ENCODE peak calls at places on chromosomes 4 and X, in four cellular contexts. One of them, this sample, is unnamed. For H3K36me3 and H3K9me3, the result is how much of the 10 kb centered on the place peaks cover.

GRCh38 chr4:5526070-5526831 is 182.1 kb downstream of the EVC2 start:
- DNase-seq in tibial nerve: no peak
- DNase-seq in transverse colon: no peak
- DNase-seq in GM12878: no peak
- DNase-seq in this sample: no peak

GRCh38 chrX:45850197-45850774 is 649.6 kb upstream of the DIPK2B start:
- DNase-seq in tibial nerve: no peak
- DNase-seq in transverse colon: no peak
- DNase-seq in GM12878: no peak
- DNase-seq in this sample: no peak

GRCh38 chr4:109302366-109303140 is at the start of gene COL25A1:
- DNase-seq in tibial nerve: peak
- DNase-seq in transverse colon: peak
- DNase-seq in GM12878: no peak
- DNase-seq in this sample: peak

GRCh38 chrX:134236690-134237362 is at the start of gene CCDC160:
- DNase-seq in tibial nerve: peak
- DNase-seq in transverse colon: peak
- DNase-seq in GM12878: no peak
- DNase-seq in this sample: peak

GRCh38 chrX:95835223-95835622 is 849.4 kb upstream of the DIAPH2 start:
- DNase-seq in tibial nerve: no peak
- DNase-seq in transverse colon: no peak
- DNase-seq in GM12878: no peak
- DNase-seq in this sample: no peak

GRCh38 chr4:121072080-121072835 is at the start of gene NDNF:
- DNase-seq in tibial nerve: peak
- DNase-seq in transverse colon: peak
- DNase-seq in GM12878: no peak
- DNase-seq in this sample: peak

GRCh38 chrX:1150569-1151347 is 61.7 kb downstream of the CRLF2 start:
- DNase-seq in tibial nerve: no peak
- DNase-seq in transverse colon: no peak
- DNase-seq in GM12878: no peak
- DNase-seq in this sample: no peak

GRCh38 chr4:152342293-152342692 is 193.6 kb downstream of the FBXW7 start:
- DNase-seq in tibial nerve: no peak
- DNase-seq in transverse colon: no peak
- DNase-seq in GM12878: no peak
- DNase-seq in this sample: no peak

GRCh38 chr4:58188313-58188712 is 1078.1 kb upstream of the IGFBP7 start:
- DNase-seq in tibial nerve: no peak
- DNase-seq in transverse colon: no peak
- DNase-seq in GM12878: no peak
- DNase-seq in this sample: no peak

GRCh38 chr4:40672528-40673522 is 43.2 kb upstream of the RBM47 start:
- DNase-seq in tibial nerve: peak
- DNase-seq in transverse colon: no peak
- DNase-seq in GM12878: peak
- DNase-seq in this sample: no peak

GRCh38 chrX:78595901-78596502 is 63.1 kb downstream of the RTL3 start:
- DNase-seq in tibial nerve: peak
- DNase-seq in transverse colon: no peak
- DNase-seq in GM12878: no peak
- DNase-seq in this sample: peak

GRCh38 chr4:86302242-86302641 is 57.6 kb downstream of the MAPK10 start:
- DNase-seq in tibial nerve: no peak
- DNase-seq in transverse colon: peak
- DNase-seq in GM12878: no peak
- DNase-seq in this sample: peak

GRCh38 chrX:68822641-68823410 is 6.0 kb upstream of the EFNB1 start:
- DNase-seq in tibial nerve: no peak
- DNase-seq in transverse colon: no peak
- DNase-seq in GM12878: no peak
- DNase-seq in this sample: peak

GRCh38 chr4:69025191-69025998 is 70.9 kb upstream of the UGT2B7 start:
- DNase-seq in tibial nerve: no peak
- DNase-seq in transverse colon: peak
- DNase-seq in GM12878: no peak
- DNase-seq in this sample: no peak

GRCh38 chr4:8439914-8440490 is 521 bp downstream of the ACOX3 start:
- DNase-seq in tibial nerve: peak
- DNase-seq in transverse colon: peak
- DNase-seq in GM12878: no peak
- DNase-seq in this sample: no peak

GRCh38 chrX:55593756-55594257 is 29.4 kb upstream of the FOXR2 start:
- DNase-seq in tibial nerve: no peak
- DNase-seq in transverse colon: no peak
- DNase-seq in GM12878: no peak
- DNase-seq in this sample: no peak

GRCh38 chr4:71231753-71232420 is 106.9 kb upstream of the SLC4A4 start:
- DNase-seq in tibial nerve: no peak
- DNase-seq in transverse colon: no peak
- DNase-seq in GM12878: no peak
- DNase-seq in this sample: no peak

GRCh38 chr4:125334936-125335335 is 20.2 kb downstream of the FAT4 start:
- DNase-seq in tibial nerve: no peak
- DNase-seq in transverse colon: no peak
- DNase-seq in GM12878: no peak
- DNase-seq in this sample: no peak

GRCh38 chr4:125325733-125326132 is 11.0 kb downstream of the FAT4 start:
- DNase-seq in tibial nerve: no peak
- DNase-seq in transverse colon: no peak
- DNase-seq in GM12878: no peak
- DNase-seq in this sample: no peak

DNA sequence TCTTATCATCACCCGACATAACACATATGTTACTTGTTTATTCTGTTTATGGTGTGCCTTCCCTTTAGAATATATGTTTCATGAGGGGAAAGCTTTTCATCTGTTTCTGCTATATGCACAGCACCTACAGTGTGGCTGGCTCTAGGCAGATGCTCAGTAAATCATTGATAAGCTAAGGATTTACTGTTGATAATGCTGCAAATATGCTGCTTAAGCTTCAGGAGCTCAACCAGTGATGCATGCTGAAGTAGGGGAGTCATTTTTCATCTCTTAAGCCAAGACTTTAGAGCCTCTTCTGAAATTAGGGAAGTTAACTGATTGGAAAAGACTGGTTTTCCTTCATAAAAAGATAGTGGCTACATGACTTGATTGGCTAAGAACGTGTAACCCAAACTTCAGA is 16.4 kb downstream of the FAT4 start:
- DNase-seq in tibial nerve: no peak
- DNase-seq in transverse colon: no peak
- DNase-seq in GM12878: no peak
- DNase-seq in this sample: no peak
- H3K36me3 ChIP-seq in tibial nerve: under half
- H3K36me3 ChIP-seq in transverse colon: under half
- H3K36me3 ChIP-seq in GM12878: under half
- H3K36me3 ChIP-seq in this sample: under half

DNA sequence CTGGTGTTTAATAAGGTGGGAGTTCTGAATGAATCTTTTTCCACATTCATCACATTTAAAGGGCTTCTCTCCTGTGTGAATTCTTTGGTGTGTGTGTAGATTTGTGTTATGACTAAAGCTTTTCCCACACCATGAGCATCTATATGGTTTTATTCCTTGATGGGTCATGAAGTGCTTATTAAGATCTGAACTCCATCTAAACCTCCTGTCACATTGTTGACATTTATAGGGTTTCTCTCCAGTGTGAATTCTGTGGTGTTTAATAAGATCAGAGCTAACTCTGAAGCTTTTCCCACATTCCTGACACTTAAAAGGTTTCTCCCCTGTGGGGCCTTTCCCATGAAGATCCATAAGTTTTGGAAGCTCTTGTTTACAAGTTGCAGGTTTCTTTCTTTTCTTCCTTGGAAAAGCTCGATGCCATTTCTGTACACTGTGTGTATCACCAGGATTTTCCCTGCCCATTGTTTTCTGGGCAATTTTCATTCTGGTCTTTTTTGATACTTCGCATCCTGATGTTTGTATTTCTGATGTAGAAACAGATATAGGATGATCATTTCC is 21.9 kb upstream of the ETDC start:
- DNase-seq in tibial nerve: no peak
- DNase-seq in transverse colon: no peak
- DNase-seq in GM12878: no peak
- DNase-seq in this sample: no peak
- H3K9me3 ChIP-seq in tibial nerve: under half
- H3K9me3 ChIP-seq in transverse colon: under half
- H3K9me3 ChIP-seq in GM12878: under half
- H3K9me3 ChIP-seq in this sample: half or more

DNA sequence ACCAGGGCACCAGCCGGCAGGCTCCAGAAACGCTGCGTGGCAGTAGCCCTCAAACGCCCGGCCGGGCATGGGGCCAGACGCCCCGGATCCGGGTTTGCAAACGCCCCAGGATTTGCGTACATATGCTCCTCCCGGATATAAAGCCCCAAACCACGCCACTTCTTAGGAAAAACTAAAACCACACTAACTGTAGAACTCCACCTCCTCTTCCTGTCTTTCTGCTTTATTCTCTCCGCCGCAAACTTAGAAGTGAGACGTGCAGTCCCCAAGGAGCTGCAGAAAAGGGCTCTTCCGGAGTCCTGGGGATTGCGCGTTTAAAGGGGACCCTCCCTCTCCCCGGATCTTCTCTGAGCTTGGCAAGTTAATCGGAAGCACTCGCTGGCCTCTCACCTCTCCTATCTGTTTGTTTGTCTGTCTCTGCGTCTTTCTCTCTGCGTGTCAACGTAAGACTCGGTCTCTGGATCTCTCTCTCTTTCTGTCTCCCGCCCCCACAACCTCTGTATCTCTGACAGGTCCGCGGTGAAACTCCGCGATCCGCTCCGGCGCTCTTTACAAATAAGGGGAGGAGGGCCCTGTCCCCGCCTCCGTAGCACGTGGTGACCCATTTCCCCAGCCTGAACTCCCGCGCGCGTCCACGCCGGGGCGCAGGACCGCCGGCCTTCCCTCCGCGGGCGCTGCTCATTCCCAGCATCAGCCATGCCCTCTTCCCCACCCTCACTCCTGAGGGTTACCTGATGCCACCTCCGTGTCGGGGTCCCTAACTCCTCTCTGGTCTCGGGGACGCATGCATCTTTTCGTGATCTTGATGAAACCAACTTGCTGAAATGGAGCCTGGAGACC is at the start of gene SLC39A8:
- DNase-seq in tibial nerve: peak
- DNase-seq in transverse colon: peak
- DNase-seq in GM12878: peak
- DNase-seq in this sample: peak
- TF ChIP-seq EP300 in tibial nerve: no peak
- TF ChIP-seq EP300 in transverse colon: no peak
- TF ChIP-seq EP300 in GM12878: peak
- TF ChIP-seq EP300 in this sample: no peak

DNA sequence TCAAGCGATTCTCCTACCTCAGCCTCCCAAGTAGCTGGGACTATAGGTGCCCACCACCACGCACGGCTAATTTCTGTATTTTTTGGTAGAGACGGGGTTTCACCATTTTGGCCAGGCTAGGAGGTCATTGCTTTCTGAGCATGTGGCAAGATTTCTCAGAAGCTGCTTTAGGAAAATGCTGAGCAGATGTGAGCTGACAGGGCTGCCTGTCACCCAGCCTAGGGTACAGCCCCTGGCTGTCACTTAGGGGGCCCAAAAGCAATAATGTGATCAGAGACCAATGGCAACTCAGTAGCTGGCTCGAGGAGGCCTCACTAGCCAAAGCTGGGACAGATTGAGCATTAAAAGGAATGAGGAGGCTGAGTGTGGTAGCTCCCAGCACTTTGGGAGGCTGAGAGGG is 64.8 kb downstream of the TNIP2 start:
- DNase-seq in tibial nerve: no peak
- DNase-seq in transverse colon: no peak
- DNase-seq in GM12878: no peak
- DNase-seq in this sample: no peak
- H3K36me3 ChIP-seq in tibial nerve: under half
- H3K36me3 ChIP-seq in transverse colon: under half
- H3K36me3 ChIP-seq in GM12878: under half
- H3K36me3 ChIP-seq in this sample: under half

GRCh38 chrX:2410279-2411020 is 90.3 kb downstream of the DHRSX start:
- DNase-seq in tibial nerve: no peak
- DNase-seq in transverse colon: peak
- DNase-seq in GM12878: no peak
- DNase-seq in this sample: no peak
- H3K9me3 ChIP-seq in tibial nerve: under half
- H3K9me3 ChIP-seq in transverse colon: under half
- H3K9me3 ChIP-seq in GM12878: under half
- H3K9me3 ChIP-seq in this sample: under half

GRCh38 chr4:114272226-114272625 is 292.8 kb upstream of the ARSJ start:
- DNase-seq in tibial nerve: no peak
- DNase-seq in transverse colon: no peak
- DNase-seq in GM12878: no peak
- DNase-seq in this sample: no peak
- TF ChIP-seq EP300 in tibial nerve: no peak
- TF ChIP-seq EP300 in transverse colon: no peak
- TF ChIP-seq EP300 in GM12878: no peak
- TF ChIP-seq EP300 in this sample: no peak

DNA sequence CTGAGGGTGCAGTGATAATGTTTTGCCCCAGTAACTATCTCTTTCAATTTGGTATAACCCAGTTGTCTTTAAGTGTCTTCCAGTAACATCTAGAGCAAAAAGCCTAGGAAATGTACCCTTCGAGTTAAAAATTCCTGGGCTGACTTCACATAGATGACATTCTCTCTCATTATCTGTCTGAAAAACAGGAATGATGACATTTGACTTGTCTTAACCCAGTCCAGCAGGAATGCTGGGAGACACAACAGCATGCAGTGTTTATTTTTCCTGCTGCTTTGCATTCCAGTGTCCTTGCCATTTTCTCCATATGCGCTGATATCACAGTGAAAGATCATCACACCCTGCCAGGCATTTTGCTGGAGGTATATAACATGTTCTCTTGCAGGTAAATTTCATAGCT is 130.0 kb downstream of the SOWAHB start:
- DNase-seq in tibial nerve: no peak
- DNase-seq in transverse colon: no peak
- DNase-seq in GM12878: no peak
- DNase-seq in this sample: no peak
- H3K36me3 ChIP-seq in tibial nerve: under half
- H3K36me3 ChIP-seq in transverse colon: under half
- H3K36me3 ChIP-seq in GM12878: under half
- H3K36me3 ChIP-seq in this sample: under half

GRCh38 chr4:168972601-168973000 is 37.5 kb downstream of the CBR4 start:
- DNase-seq in tibial nerve: no peak
- DNase-seq in transverse colon: no peak
- DNase-seq in GM12878: no peak
- DNase-seq in this sample: no peak
- H3K9me3 ChIP-seq in tibial nerve: under half
- H3K9me3 ChIP-seq in transverse colon: under half
- H3K9me3 ChIP-seq in GM12878: under half
- H3K9me3 ChIP-seq in this sample: under half